ENCODE peak calls at places on chromosomes 12 and 14, in seven cellular contexts. One of them, this sample, is unnamed. For H3K9me2, the result is how much of the 10 kb centered on the place peaks cover.

GRCh38 chr12:113092478-113093408 is 36.2 kb downstream of the DTX1 start:
- DNase-seq in MM.1S: no peak
- DNase-seq in OCI-LY7: peak
- DNase-seq in PC-9: no peak
- DNase-seq in HCT116: no peak
- DNase-seq in SK-N-SH: no peak
- DNase-seq in PC-3: peak
- DNase-seq in this sample: peak

GRCh38 chr14:74792249-74793039 is 29.3 kb downstream of the YLPM1 start:
- DNase-seq in MM.1S: no peak
- DNase-seq in OCI-LY7: peak
- DNase-seq in PC-9: no peak
- DNase-seq in HCT116: no peak
- DNase-seq in SK-N-SH: no peak
- DNase-seq in PC-3: no peak
- DNase-seq in this sample: peak

GRCh38 chr12:26062566-26062965 is 62.3 kb downstream of the BHLHE41 start:
- DNase-seq in MM.1S: no peak
- DNase-seq in OCI-LY7: no peak
- DNase-seq in PC-9: peak
- DNase-seq in HCT116: no peak
- DNase-seq in SK-N-SH: no peak
- DNase-seq in PC-3: peak
- DNase-seq in this sample: peak

GRCh38 chr12:58176296-58176869 is 235.0 kb downstream of the ATP23 start:
- DNase-seq in MM.1S: no peak
- DNase-seq in OCI-LY7: peak
- DNase-seq in PC-9: no peak
- DNase-seq in HCT116: peak
- DNase-seq in SK-N-SH: peak
- DNase-seq in PC-3: peak
- DNase-seq in this sample: peak

GRCh38 chr14:60164717-60165546 is at the start of gene DHRS7:
- DNase-seq in MM.1S: peak
- DNase-seq in OCI-LY7: peak
- DNase-seq in PC-9: peak
- DNase-seq in HCT116: peak
- DNase-seq in SK-N-SH: peak
- DNase-seq in PC-3: peak
- DNase-seq in this sample: peak

GRCh38 chr12:51186465-51186864 is 13.5 kb upstream of the TFCP2 start:
- DNase-seq in MM.1S: no peak
- DNase-seq in OCI-LY7: peak
- DNase-seq in PC-9: no peak
- DNase-seq in HCT116: no peak
- DNase-seq in SK-N-SH: peak
- DNase-seq in PC-3: no peak
- DNase-seq in this sample: no peak

GRCh38 chr12:129101404-129101803 is 248.1 kb downstream of the GLT1D1 start:
- DNase-seq in MM.1S: no peak
- DNase-seq in OCI-LY7: no peak
- DNase-seq in PC-9: no peak
- DNase-seq in HCT116: no peak
- DNase-seq in SK-N-SH: no peak
- DNase-seq in PC-3: no peak
- DNase-seq in this sample: no peak

GRCh38 chr12:24918596-24918995 is 30.3 kb downstream of the BCAT1 start:
- DNase-seq in MM.1S: no peak
- DNase-seq in OCI-LY7: no peak
- DNase-seq in PC-9: no peak
- DNase-seq in HCT116: no peak
- DNase-seq in SK-N-SH: no peak
- DNase-seq in PC-3: no peak
- DNase-seq in this sample: no peak

GRCh38 chr12:25984759-25985158 is 26.3 kb downstream of the RASSF8 start:
- DNase-seq in MM.1S: no peak
- DNase-seq in OCI-LY7: no peak
- DNase-seq in PC-9: no peak
- DNase-seq in HCT116: no peak
- DNase-seq in SK-N-SH: no peak
- DNase-seq in PC-3: no peak
- DNase-seq in this sample: no peak

GRCh38 chr12:78392918-78393317 is 471.7 kb upstream of the SYT1 start:
- DNase-seq in MM.1S: no peak
- DNase-seq in OCI-LY7: peak
- DNase-seq in PC-9: no peak
- DNase-seq in HCT116: no peak
- DNase-seq in SK-N-SH: peak
- DNase-seq in PC-3: peak
- DNase-seq in this sample: peak

GRCh38 chr12:16350682-16351081 is 3.2 kb downstream of the MGST1 start:
- DNase-seq in MM.1S: no peak
- DNase-seq in OCI-LY7: no peak
- DNase-seq in PC-9: peak
- DNase-seq in HCT116: peak
- DNase-seq in SK-N-SH: no peak
- DNase-seq in PC-3: peak
- DNase-seq in this sample: peak

GRCh38 chr12:95615735-95616134 is 64.5 kb upstream of the USP44 start:
- DNase-seq in MM.1S: no peak
- DNase-seq in OCI-LY7: no peak
- DNase-seq in PC-9: no peak
- DNase-seq in HCT116: no peak
- DNase-seq in SK-N-SH: no peak
- DNase-seq in PC-3: peak
- DNase-seq in this sample: peak

GRCh38 chr12:95283371-95283770 is 65.8 kb downstream of the VEZT start:
- DNase-seq in MM.1S: no peak
- DNase-seq in OCI-LY7: no peak
- DNase-seq in PC-9: no peak
- DNase-seq in HCT116: no peak
- DNase-seq in SK-N-SH: no peak
- DNase-seq in PC-3: no peak
- DNase-seq in this sample: no peak

GRCh38 chr12:47967461-47968430 is 4.3 kb downstream of the TMEM106C start:
- DNase-seq in MM.1S: no peak
- DNase-seq in OCI-LY7: no peak
- DNase-seq in PC-9: no peak
- DNase-seq in HCT116: no peak
- DNase-seq in SK-N-SH: no peak
- DNase-seq in PC-3: no peak
- DNase-seq in this sample: peak

GRCh38 chr14:52266782-52267181 is 716 bp upstream of the PTGDR start:
- DNase-seq in MM.1S: no peak
- DNase-seq in OCI-LY7: no peak
- DNase-seq in PC-9: no peak
- DNase-seq in HCT116: no peak
- DNase-seq in SK-N-SH: no peak
- DNase-seq in PC-3: no peak
- DNase-seq in this sample: peak

GRCh38 chr14:41636492-41637392 is 30.1 kb downstream of the LRFN5 start:
- DNase-seq in MM.1S: no peak
- DNase-seq in OCI-LY7: no peak
- DNase-seq in PC-9: no peak
- DNase-seq in HCT116: no peak
- DNase-seq in SK-N-SH: no peak
- DNase-seq in PC-3: peak
- DNase-seq in this sample: peak

GRCh38 chr14:104184911-104185499 is 46.6 kb downstream of the KIF26A start:
- DNase-seq in MM.1S: no peak
- DNase-seq in OCI-LY7: no peak
- DNase-seq in PC-9: no peak
- DNase-seq in HCT116: no peak
- DNase-seq in SK-N-SH: peak
- DNase-seq in PC-3: peak
- DNase-seq in this sample: no peak

GRCh38 chr12:86429824-86430223 is 173.6 kb upstream of the MGAT4C start:
- DNase-seq in MM.1S: no peak
- DNase-seq in OCI-LY7: no peak
- DNase-seq in PC-9: no peak
- DNase-seq in HCT116: no peak
- DNase-seq in SK-N-SH: no peak
- DNase-seq in PC-3: no peak
- DNase-seq in this sample: no peak

GRCh38 chr14:102524026-102524450 is 14.5 kb upstream of the ANKRD9 start:
- DNase-seq in MM.1S: no peak
- DNase-seq in OCI-LY7: no peak
- DNase-seq in PC-9: no peak
- DNase-seq in HCT116: no peak
- DNase-seq in SK-N-SH: no peak
- DNase-seq in PC-3: no peak
- DNase-seq in this sample: no peak

GRCh38 chr12:28939427-28939826 is 209.7 kb upstream of the FAR2 start:
- DNase-seq in MM.1S: no peak
- DNase-seq in OCI-LY7: no peak
- DNase-seq in PC-9: no peak
- DNase-seq in HCT116: no peak
- DNase-seq in SK-N-SH: no peak
- DNase-seq in PC-3: no peak
- DNase-seq in this sample: peak

GRCh38 chr12:82688035-82688501 is 1.4 kb downstream of the TMTC2 start:
- DNase-seq in MM.1S: peak
- DNase-seq in OCI-LY7: peak
- DNase-seq in PC-9: no peak
- DNase-seq in HCT116: no peak
- DNase-seq in SK-N-SH: peak
- DNase-seq in PC-3: peak
- DNase-seq in this sample: peak

GRCh38 chr12:67220065-67220464 is 49.1 kb upstream of the CAND1 start:
- DNase-seq in MM.1S: no peak
- DNase-seq in OCI-LY7: no peak
- DNase-seq in PC-9: no peak
- DNase-seq in HCT116: peak
- DNase-seq in SK-N-SH: no peak
- DNase-seq in PC-3: peak
- DNase-seq in this sample: peak

GRCh38 chr12:54991161-54991991 is 6.8 kb upstream of the TESPA1 start:
- DNase-seq in MM.1S: peak
- DNase-seq in OCI-LY7: peak
- DNase-seq in PC-9: no peak
- DNase-seq in HCT116: no peak
- DNase-seq in SK-N-SH: no peak
- DNase-seq in PC-3: no peak
- DNase-seq in this sample: no peak

GRCh38 chr12:50055831-50056628 is 1.4 kb upstream of the ASIC1 start:
- DNase-seq in MM.1S: peak
- DNase-seq in OCI-LY7: peak
- DNase-seq in PC-9: no peak
- DNase-seq in HCT116: peak
- DNase-seq in SK-N-SH: peak
- DNase-seq in PC-3: peak
- DNase-seq in this sample: peak

GRCh38 chr14:95515523-95516517 is 630 bp downstream of the SYNE3 start:
- DNase-seq in MM.1S: peak
- DNase-seq in OCI-LY7: peak
- DNase-seq in PC-9: no peak
- DNase-seq in HCT116: no peak
- DNase-seq in SK-N-SH: peak
- DNase-seq in PC-3: peak
- DNase-seq in this sample: peak

DNA sequence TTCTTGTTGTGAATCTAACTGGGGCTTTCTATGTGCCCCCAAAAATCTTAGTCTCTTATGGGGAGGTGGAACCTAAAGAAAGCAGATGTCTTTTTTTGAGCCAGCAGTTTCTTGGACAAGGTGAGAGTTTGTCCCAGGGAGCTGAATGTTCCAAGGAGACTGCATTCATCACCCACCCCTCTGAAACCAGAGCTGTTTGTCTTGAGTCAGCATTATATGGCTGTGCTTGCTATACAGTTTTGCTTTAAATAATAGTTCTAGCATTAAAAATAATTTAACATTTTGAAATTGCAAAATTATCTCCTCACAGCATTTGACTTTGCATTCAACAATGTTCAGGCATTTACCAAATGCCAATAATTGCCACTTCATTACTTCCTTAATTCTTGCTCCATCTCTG is 813.3 kb downstream of the BCL11B start:
- DNase-seq in MM.1S: no peak
- DNase-seq in OCI-LY7: no peak
- DNase-seq in PC-9: no peak
- DNase-seq in HCT116: no peak
- DNase-seq in SK-N-SH: no peak
- DNase-seq in PC-3: no peak
- DNase-seq in this sample: no peak
- H3K9me2 ChIP-seq in MM.1S: under half
- H3K9me2 ChIP-seq in OCI-LY7: under half
- H3K9me2 ChIP-seq in PC-9: under half
- H3K9me2 ChIP-seq in HCT116: under half
- H3K9me2 ChIP-seq in SK-N-SH: under half
- H3K9me2 ChIP-seq in PC-3: under half
- H3K9me2 ChIP-seq in this sample: under half

DNA sequence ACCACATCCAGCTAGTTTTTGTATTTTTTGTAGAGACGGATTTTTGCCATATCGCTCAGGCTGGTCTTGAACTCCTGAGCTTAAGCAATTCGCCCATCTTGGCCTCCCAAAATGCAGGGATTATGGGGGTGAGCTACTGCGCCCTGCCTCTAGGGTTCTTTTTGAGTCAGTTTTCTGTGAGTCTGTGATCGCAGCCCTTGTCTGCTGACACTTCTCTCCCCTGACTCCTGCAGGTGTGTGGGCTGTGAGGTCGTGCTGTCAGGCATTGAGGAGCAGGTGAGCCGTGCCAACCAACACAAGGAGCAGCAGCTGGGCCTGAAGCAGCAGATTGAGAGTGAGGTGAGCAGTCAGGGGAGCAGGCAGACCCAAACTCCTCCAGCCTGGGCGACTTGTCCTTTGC is 6.3 kb downstream of the COPS7A start:
- DNase-seq in MM.1S: no peak
- DNase-seq in OCI-LY7: peak
- DNase-seq in PC-9: no peak
- DNase-seq in HCT116: no peak
- DNase-seq in SK-N-SH: no peak
- DNase-seq in PC-3: no peak
- DNase-seq in this sample: no peak
- H3K9me2 ChIP-seq in MM.1S: under half
- H3K9me2 ChIP-seq in OCI-LY7: under half
- H3K9me2 ChIP-seq in PC-9: under half
- H3K9me2 ChIP-seq in HCT116: under half
- H3K9me2 ChIP-seq in SK-N-SH: under half
- H3K9me2 ChIP-seq in PC-3: under half
- H3K9me2 ChIP-seq in this sample: under half

GRCh38 chr12:8991371-8992085 is 2.2 kb downstream of the KLRG1 start:
- DNase-seq in MM.1S: no peak
- DNase-seq in OCI-LY7: no peak
- DNase-seq in PC-9: no peak
- DNase-seq in HCT116: no peak
- DNase-seq in SK-N-SH: no peak
- DNase-seq in PC-3: no peak
- DNase-seq in this sample: no peak
- H3K9me2 ChIP-seq in MM.1S: under half
- H3K9me2 ChIP-seq in OCI-LY7: under half
- H3K9me2 ChIP-seq in PC-9: under half
- H3K9me2 ChIP-seq in HCT116: under half
- H3K9me2 ChIP-seq in SK-N-SH: under half
- H3K9me2 ChIP-seq in PC-3: under half
- H3K9me2 ChIP-seq in this sample: under half

DNA sequence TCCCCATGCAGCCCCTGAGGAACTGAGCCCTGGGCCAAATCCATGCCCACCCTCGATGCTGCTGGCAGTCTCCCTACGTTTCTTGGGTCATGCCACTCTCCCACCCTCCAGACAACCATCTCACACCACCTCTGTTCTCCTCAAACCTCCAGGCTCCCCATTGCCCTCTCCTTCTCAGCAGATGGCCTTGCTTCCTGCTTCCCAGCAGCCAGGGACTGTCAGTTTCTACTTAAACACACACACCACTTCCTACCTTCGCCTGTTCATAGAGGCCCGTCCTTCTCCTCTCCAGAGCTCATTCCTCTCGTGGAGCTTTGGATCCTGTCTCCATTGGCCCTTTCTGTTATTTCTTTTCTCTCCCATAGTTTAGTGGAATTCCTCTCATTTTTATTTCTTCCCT is 27.1 kb downstream of the ZNF664 start:
- DNase-seq in MM.1S: no peak
- DNase-seq in OCI-LY7: no peak
- DNase-seq in PC-9: no peak
- DNase-seq in HCT116: no peak
- DNase-seq in SK-N-SH: no peak
- DNase-seq in PC-3: no peak
- DNase-seq in this sample: no peak
- H3K9me2 ChIP-seq in MM.1S: under half
- H3K9me2 ChIP-seq in OCI-LY7: under half
- H3K9me2 ChIP-seq in PC-9: under half
- H3K9me2 ChIP-seq in HCT116: under half
- H3K9me2 ChIP-seq in SK-N-SH: under half
- H3K9me2 ChIP-seq in PC-3: under half
- H3K9me2 ChIP-seq in this sample: under half

This sample was measured in GM23248.